ENCODE peak calls at places on chromosome 13, in four cellular contexts. L is activated T-cell treated with anti-CD3 and anti-CD28 coated beads, Interleukin-2, amount 50 U/mL, for 72 hours; H is NCI-H748 treated with DMSO at 0.1 percent for 48 hours; E is AG08395. B is an unnamed sample.

GRCh38 chr13:27857271-27857670 is 62.5 kb upstream of the PDX1 start:
- DNase-seq in L (no peak), H (peak), E (no peak), B (no peak)

GRCh38 chr13:48647625-48648024 is 6.1 kb upstream of the CYSLTR2 start:
- DNase-seq in H (no peak), E (no peak), L (no peak), B (no peak)

GRCh38 chr13:33547035-33547434 is 261.5 kb upstream of the STARD13 start:
- DNase-seq in E (no peak), H (peak), L (no peak), B (no peak)

GRCh38 chr13:48405865-48406264 is 7.0 kb downstream of the LPAR6 start:
- DNase-seq in H (no peak), L (no peak), E (no peak), B (no peak)

GRCh38 chr13:93249259-93249917 is 22.8 kb downstream of the GPC6 start:
- DNase-seq in E (peak), H (no peak), L (no peak), B (peak)

GRCh38 chr13:50133277-50133953 is 118.2 kb downstream of the KCNRG start:
- DNase-seq in L (no peak), H (no peak), E (no peak), B (no peak)

GRCh38 chr13:77836423-77836822 is 82.2 kb downstream of the EDNRB start:
- DNase-seq in E (no peak), L (no peak), H (no peak), B (no peak)

GRCh38 chr13:44064376-44064775 is 184.7 kb downstream of the LACC1 start:
- DNase-seq in H (no peak), E (no peak), L (no peak), B (no peak)

GRCh38 chr13:45231722-45232121 is 30.9 kb upstream of the KCTD4 start:
- DNase-seq in E (peak), L (no peak), H (peak), B (peak)

GRCh38 chr13:79423801-79424642 is 18.0 kb upstream of the RBM26 start:
- DNase-seq in L (no peak), E (peak), H (peak), B (no peak)

GRCh38 chr13:25037057-25037813 is 58.7 kb upstream of the PABPC3 start:
- DNase-seq in E (peak), L (peak), H (peak), B (peak)

GRCh38 chr13:64912141-64912540 is 2318.0 kb downstream of the PCDH9 start:
- DNase-seq in E (no peak), L (no peak), H (no peak), B (peak)

GRCh38 chr13:29594310-29594709 is 1.2 kb downstream of the SLC7A1 start:
- DNase-seq in L (peak), E (peak), H (peak), B (peak)

GRCh38 chr13:31982540-31982939 is 49.0 kb upstream of the FRY start:
- DNase-seq in H (peak), E (peak), L (no peak), B (peak)

GRCh38 chr13:33349314-33349995 is 63.9 kb upstream of the STARD13 start:
- DNase-seq in E (no peak), H (no peak), L (no peak), B (no peak)

GRCh38 chr13:76972430-76972829 is 19.5 kb upstream of the CLN5 start:
- DNase-seq in E (no peak), H (no peak), L (no peak), B (no peak)

GRCh38 chr13:72198967-72199601 is 332.1 kb upstream of the DACH1 start:
- DNase-seq in E (no peak), H (no peak), L (no peak), B (no peak)

GRCh38 chr13:67048793-67049150 is 181.4 kb downstream of the PCDH9 start:
- DNase-seq in H (no peak), L (no peak), E (no peak), B (peak)

GRCh38 chr13:40191186-40191980 is 475.1 kb downstream of the FOXO1 start:
- DNase-seq in E (peak), L (no peak), H (no peak), B (no peak)

GRCh38 chr13:50512602-50513527 is 330.6 kb downstream of the DLEU7 start:
- DNase-seq in H (no peak), E (peak), L (peak), B (no peak)

GRCh38 chr13:65725001-65725400 is 1505.1 kb downstream of the PCDH9 start:
- DNase-seq in H (no peak), L (no peak), E (no peak), B (no peak)

GRCh38 chr13:40063278-40063698 is 407.8 kb downstream of the COG6 start:
- DNase-seq in L (no peak), H (no peak), E (peak), B (no peak)

GRCh38 chr13:98041081-98041820 is 87.8 kb downstream of the IPO5 start:
- DNase-seq in L (no peak), H (no peak), E (peak), B (no peak)

GRCh38 chr13:39930544-39931444 is 275.3 kb downstream of the COG6 start:
- DNase-seq in H (no peak), L (no peak), E (no peak), B (no peak)

GRCh38 chr13:34086281-34086680 is 268.3 kb downstream of the RFC3 start:
- DNase-seq in E (no peak), H (no peak), L (no peak), B (no peak)

GRCh38 chr13:67841071-67841470 is 610.9 kb upstream of the PCDH9 start:
- DNase-seq in H (no peak), E (no peak), L (no peak), B (no peak)

GRCh38 chr13:41137951-41138350 is 5.3 kb upstream of the KBTBD6 start:
- DNase-seq in E (peak), H (no peak), L (no peak), B (no peak)

GRCh38 chr13:32381539-32381938 is 46.4 kb downstream of the N4BP2L1 start:
- DNase-seq in H (peak), E (peak), L (no peak), B (peak)

GRCh38 chr13:110942248-110942981 is 27.5 kb upstream of the ANKRD10 start:
- DNase-seq in L (peak), H (no peak), E (no peak), B (no peak)

GRCh38 chr13:96710166-96710866 is 284.0 kb downstream of the OXGR1 start:
- DNase-seq in L (no peak), H (no peak), E (no peak), B (no peak)

GRCh38 chr13:42999491-42999890 is 7.5 kb upstream of the EPSTI1 start:
- DNase-seq in H (no peak), L (no peak), E (no peak), B (no peak)

GRCh38 chr13:113883314-113883811 is 19.5 kb upstream of the GAS6 start:
- DNase-seq in E (no peak), H (no peak), L (no peak), B (no peak)

GRCh38 chr13:29472317-29472961 is 123.0 kb downstream of the SLC7A1 start:
- DNase-seq in E (peak), H (peak), L (peak), B (peak)

B was measured in stromal cell of bone marrow.